ENCODE peak calls at places on chromosomes 11 and 22, in seven cellular contexts. P, V, F, O, X, Y and J are unnamed samples.

GRCh38 chr11:2375964-2376551 is 1.1 kb upstream of the CD81 start:
- DNase-seq in P (no peak), V (no peak), F (peak), O (no peak), X (no peak), Y (no peak), J (no peak)

GRCh38 chr22:46575915-46576555 is 38.6 kb upstream of the CELSR1 start:
- DNase-seq in P (no peak), V (no peak), F (peak), O (no peak), X (no peak), Y (peak), J (no peak)

GRCh38 chr11:69912161-69912910 is 93.1 kb upstream of the FGF3 start:
- DNase-seq in P (no peak), V (peak), F (peak), O (no peak), X (no peak), Y (peak), J (no peak)

GRCh38 chr11:37105456-37105855 is 507.4 kb upstream of the RAG2 start:
- DNase-seq in P (no peak), V (no peak), F (no peak), O (no peak), X (no peak), Y (no peak), J (no peak)

GRCh38 chr11:119904636-119905035 is 175.6 kb upstream of the NECTIN1 start:
- DNase-seq in P (no peak), V (no peak), F (no peak), O (no peak), X (no peak), Y (no peak), J (no peak)

GRCh38 chr11:121236115-121237001 is 56.2 kb upstream of the SC5D start:
- DNase-seq in P (no peak), V (peak), F (no peak), O (peak), X (no peak), Y (no peak), J (peak)

GRCh38 chr11:65041206-65042035 is at the start of gene SAC3D1:
- DNase-seq in P (no peak), V (peak), F (no peak), O (peak), X (no peak), Y (no peak), J (no peak)

GRCh38 chr11:12137938-12138731 is 27.7 kb downstream of the MICAL2 start:
- DNase-seq in P (no peak), V (no peak), F (no peak), O (peak), X (no peak), Y (no peak), J (no peak)

GRCh38 chr11:1691027-1691877 is 5.7 kb upstream of the KRTAP5-6 start:
- DNase-seq in P (no peak), V (peak), F (no peak), O (no peak), X (no peak), Y (no peak), J (no peak)

GRCh38 chr11:92662580-92662979 is 306.9 kb upstream of the MTNR1B start:
- DNase-seq in P (no peak), V (no peak), F (no peak), O (no peak), X (no peak), Y (no peak), J (no peak)

GRCh38 chr11:12961615-12962014 is 47.5 kb upstream of the RASSF10 start:
- DNase-seq in P (no peak), V (no peak), F (no peak), O (peak), X (no peak), Y (no peak), J (no peak)

GRCh38 chr22:24768537-24769374 is 5.8 kb downstream of the PIWIL3 start:
- DNase-seq in P (peak), V (peak), F (no peak), O (peak), X (peak), Y (peak), J (peak)

GRCh38 chr11:13324141-13324540 is 46.6 kb downstream of the BMAL1 start:
- DNase-seq in P (no peak), V (no peak), F (no peak), O (no peak), X (no peak), Y (no peak), J (no peak)

GRCh38 chr11:111938687-111939160 is 1.6 kb downstream of the DIXDC1 start:
- DNase-seq in P (no peak), V (peak), F (no peak), O (peak), X (peak), Y (peak), J (peak)

GRCh38 chr11:111352935-111353695 is 26.0 kb downstream of the POU2AF1 start:
- DNase-seq in P (no peak), V (peak), F (no peak), O (no peak), X (no peak), Y (no peak), J (no peak)

GRCh38 chr11:115664313-115664712 is 160.1 kb upstream of the CADM1 start:
- DNase-seq in P (no peak), V (no peak), F (no peak), O (no peak), X (no peak), Y (no peak), J (no peak)

GRCh38 chr22:45804319-45804985 is 132.8 kb downstream of the ATXN10 start:
- DNase-seq in P (no peak), V (no peak), F (no peak), O (peak), X (no peak), Y (no peak), J (no peak)

GRCh38 chr11:128208329-128209220 is 378.8 kb downstream of the ETS1 start:
- DNase-seq in P (no peak), V (no peak), F (no peak), O (peak), X (no peak), Y (no peak), J (no peak)

GRCh38 chr11:125457814-125458343 is 38.2 kb downstream of the FEZ1 start:
- DNase-seq in P (peak), V (no peak), F (peak), O (peak), X (peak), Y (no peak), J (no peak)

GRCh38 chr22:48750282-48750681 is 1077.4 kb downstream of the BRD1 start:
- DNase-seq in P (no peak), V (peak), F (no peak), O (no peak), X (no peak), Y (no peak), J (no peak)

GRCh38 chr22:23245045-23245798 is 64.9 kb downstream of the BCR start:
- DNase-seq in P (no peak), V (no peak), F (peak), O (peak), X (no peak), Y (no peak), J (no peak)

GRCh38 chr11:2517016-2517385 is 72.2 kb downstream of the KCNQ1 start:
- DNase-seq in P (no peak), V (no peak), F (peak), O (no peak), X (no peak), Y (peak), J (no peak)

GRCh38 chr22:32564170-32565001 is 89.8 kb downstream of the FBXO7 start:
- DNase-seq in P (no peak), V (no peak), F (peak), O (peak), X (no peak), Y (no peak), J (no peak)

GRCh38 chr11:68040957-68041591 is 2.2 kb downstream of the TCIRG1 start:
- DNase-seq in P (no peak), V (no peak), F (peak), O (no peak), X (no peak), Y (no peak), J (no peak)
- TF ChIP-seq CTCF in P (no peak), V (no peak), F (no peak), O (no peak), X (no peak), Y (no peak), J (no peak)

DNA sequence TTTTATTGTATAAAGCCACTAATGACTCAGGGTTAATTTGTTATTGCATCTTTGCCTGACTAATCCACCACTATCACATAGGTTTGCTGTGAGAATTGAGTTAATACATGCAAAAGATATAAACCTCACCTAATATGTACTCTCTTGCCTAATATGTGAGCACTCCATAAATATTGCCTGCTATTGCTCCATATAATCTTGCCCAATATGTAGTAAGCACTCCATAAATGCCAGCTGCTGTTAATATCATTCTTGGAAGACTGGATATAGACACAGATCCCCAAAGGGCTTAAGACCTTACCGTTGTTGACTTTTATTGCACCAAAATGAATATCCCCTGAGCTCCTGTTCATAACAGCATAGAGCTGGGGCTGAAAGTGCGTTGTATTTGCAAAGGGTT is 27.0 kb upstream of the LRRC55 start:
- DNase-seq in P (no peak), V (no peak), F (no peak), O (peak), X (no peak), Y (no peak), J (no peak)
- TF ChIP-seq CTCF in P (no peak), V (no peak), F (no peak), O (no peak), X (no peak), Y (no peak), J (no peak)

DNA sequence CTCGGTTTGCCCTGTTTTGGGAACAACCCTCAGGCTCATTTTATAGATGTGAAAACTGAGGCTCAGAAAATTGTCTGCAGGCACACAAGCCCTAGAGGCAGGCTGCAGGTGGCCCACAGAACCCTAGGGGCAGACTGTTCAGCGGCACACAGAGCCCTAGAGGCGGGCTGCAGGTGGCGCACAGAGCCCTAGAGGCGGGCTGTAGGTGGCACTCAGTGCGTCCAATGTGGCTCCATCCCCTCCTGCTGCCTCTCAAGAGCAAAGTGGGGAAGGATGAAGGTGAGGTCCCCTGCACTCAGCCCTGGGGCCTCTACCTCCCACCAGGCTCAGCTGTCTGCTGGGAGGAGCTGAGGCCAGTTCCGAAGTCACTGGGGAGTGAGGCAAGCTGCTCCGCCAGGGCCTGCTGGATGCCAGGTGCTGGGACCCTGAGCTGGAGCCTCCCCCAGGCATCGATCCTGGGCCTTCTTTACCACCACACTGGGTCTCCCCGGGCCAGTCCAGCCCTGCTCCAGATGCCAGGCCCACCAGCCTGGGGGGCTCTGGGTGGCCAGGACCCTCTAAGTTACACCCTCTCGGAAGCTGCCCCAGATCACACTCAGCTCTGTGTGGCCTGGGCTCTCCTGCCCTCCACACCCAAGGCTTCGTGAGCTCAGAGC is 2.3 kb downstream of the ACY3 start:
- DNase-seq in P (no peak), V (peak), F (no peak), O (no peak), X (no peak), Y (peak), J (no peak)
- TF ChIP-seq CTCF in P (peak), V (peak), F (no peak), O (no peak), X (no peak), Y (peak), J (peak)

GRCh38 chr22:21629262-21630149 is at the start of gene YDJC:
- DNase-seq in P (peak), V (peak), F (peak), O (peak), X (no peak), Y (peak), J (peak)
- TF ChIP-seq CTCF in P (peak), V (peak), F (peak), O (peak), X (no peak), Y (peak), J (peak)

GRCh38 chr22:30507670-30508069 is 2.2 kb upstream of the SEC14L4 start:
- DNase-seq in P (no peak), V (no peak), F (no peak), O (no peak), X (no peak), Y (no peak), J (no peak)

GRCh38 chr22:30511109-30511508 is 5.6 kb upstream of the SEC14L4 start:
- DNase-seq in P (no peak), V (no peak), F (no peak), O (no peak), X (no peak), Y (peak), J (no peak)

GRCh38 chr22:30514252-30514651 is 8.8 kb upstream of the SEC14L4 start:
- DNase-seq in P (no peak), V (no peak), F (no peak), O (no peak), X (no peak), Y (no peak), J (no peak)

GRCh38 chr22:30513462-30513861 is 8.0 kb upstream of the SEC14L4 start:
- DNase-seq in P (no peak), V (no peak), F (no peak), O (no peak), X (no peak), Y (no peak), J (no peak)

GRCh38 chr22:30511903-30512302 is 6.4 kb upstream of the SEC14L4 start:
- DNase-seq in P (no peak), V (no peak), F (no peak), O (no peak), X (no peak), Y (no peak), J (no peak)
- TF ChIP-seq CTCF in P (no peak), V (no peak), F (no peak), O (no peak), X (no peak), Y (no peak), J (no peak)

GRCh38 chr22:39771486-39771885 is 122.1 kb downstream of the ENTHD1 start:
- DNase-seq in P (no peak), V (no peak), F (no peak), O (no peak), X (no peak), Y (no peak), J (no peak)
- TF ChIP-seq CTCF in P (no peak), V (no peak), F (no peak), O (no peak), X (no peak), Y (no peak), J (no peak)

GRCh38 chr11:103619480-103619879 is 417.0 kb upstream of the DDI1 start:
- DNase-seq in P (no peak), V (no peak), F (no peak), O (no peak), X (no peak), Y (no peak), J (no peak)
- TF ChIP-seq CTCF in P (no peak), V (peak), F (no peak), O (no peak), X (no peak), Y (peak), J (peak)

GRCh38 chr11:390175-390574 is 3.8 kb upstream of the PKP3 start:
- DNase-seq in P (no peak), V (peak), F (no peak), O (no peak), X (no peak), Y (peak), J (no peak)
- TF ChIP-seq CTCF in P (no peak), V (peak), F (no peak), O (no peak), X (no peak), Y (peak), J (no peak)

DNA sequence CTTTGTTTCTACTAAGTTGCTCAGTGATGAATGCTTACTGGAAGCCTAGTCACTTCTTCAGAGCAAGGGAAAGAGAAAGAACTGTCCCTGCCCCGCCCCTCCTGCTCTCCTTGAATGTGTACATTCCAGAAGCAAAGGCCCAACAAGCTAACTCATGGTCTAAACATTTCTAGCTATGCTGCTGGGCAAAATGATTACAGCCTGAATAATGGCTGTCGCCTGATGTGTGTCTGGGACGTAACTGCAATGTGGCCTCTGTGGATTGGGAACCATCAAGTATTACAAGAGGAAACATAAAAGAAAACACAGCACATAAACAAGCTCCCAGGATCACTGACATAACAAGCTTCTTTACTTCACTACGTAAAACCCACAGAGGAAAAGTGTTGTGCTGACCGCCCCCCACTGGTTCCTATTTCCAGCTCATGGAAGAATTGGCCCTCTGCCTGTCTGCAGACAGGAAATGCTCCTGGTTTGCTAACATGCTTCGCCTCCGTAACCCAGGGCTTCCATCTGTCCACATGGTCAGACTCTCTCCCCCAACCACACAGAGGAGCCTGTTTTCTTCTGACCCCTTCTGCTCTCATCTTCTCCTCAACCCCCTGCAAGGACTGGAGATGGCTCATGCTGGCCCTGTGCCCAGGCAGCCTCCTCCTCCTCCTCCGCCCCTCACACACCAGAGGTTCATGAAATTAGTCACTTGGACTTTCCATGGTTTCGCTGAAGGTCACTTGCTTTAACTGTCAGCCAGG is 187.2 kb downstream of the MAML2 start:
- DNase-seq in P (no peak), V (peak), F (peak), O (peak), X (peak), Y (peak), J (peak)
- TF ChIP-seq CTCF in P (no peak), V (peak), F (no peak), O (peak), X (no peak), Y (peak), J (peak)